ENCODE peak calls at places on chromosome 12, in four cellular contexts. N, A, M and R are unnamed samples.

GRCh38 chr12:752673-753400 is 458 bp downstream of the WNK1 start:
- DNase-seq in A (peak), N (no peak), M (peak), R (peak)

GRCh38 chr12:108815875-108816594 is 41.3 kb downstream of the SSH1 start:
- DNase-seq in N (no peak), M (no peak), A (no peak), R (no peak)

GRCh38 chr12:1282670-1283361 is 291.8 kb downstream of the ERC1 start:
- DNase-seq in A (no peak), M (no peak), N (no peak), R (no peak)

GRCh38 chr12:112937741-112938719 is at the start of gene OAS3:
- DNase-seq in M (peak), A (peak), N (peak), R (peak)

GRCh38 chr12:120783197-120783596 is 57.6 kb downstream of the ACADS start:
- DNase-seq in M (no peak), N (peak), A (no peak), R (no peak)

GRCh38 chr12:31033146-31033545 is 40.5 kb upstream of the DDX11 start:
- DNase-seq in A (no peak), N (no peak), M (no peak), R (no peak)

GRCh38 chr12:22275847-22276246 is 58.7 kb downstream of the ST8SIA1 start:
- DNase-seq in A (no peak), N (no peak), M (no peak), R (no peak)

GRCh38 chr12:116024769-116025168 is 252.7 kb downstream of the MED13L start:
- DNase-seq in A (no peak), M (no peak), N (no peak), R (no peak)

GRCh38 chr12:2284857-2285256 is 232.1 kb downstream of the CACNA1C start:
- DNase-seq in N (peak), A (peak), M (peak), R (peak)

GRCh38 chr12:120196363-120196762 is 1.8 kb upstream of the GCN1 start:
- DNase-seq in N (no peak), A (no peak), M (no peak), R (no peak)

GRCh38 chr12:106282457-106283097 is 20.0 kb upstream of the TCP11L2 start:
- DNase-seq in M (peak), A (peak), N (peak), R (peak)

GRCh38 chr12:14769837-14770494 is 33.3 kb downstream of the WBP11 start:
- DNase-seq in A (peak), N (peak), M (no peak), R (peak)

GRCh38 chr12:1059162-1059561 is 68.1 kb downstream of the ERC1 start:
- DNase-seq in A (no peak), N (no peak), M (no peak), R (no peak)

GRCh38 chr12:54360717-54361456 is 3.4 kb downstream of the GPR84 start:
- DNase-seq in M (peak), N (peak), A (peak), R (peak)

GRCh38 chr12:49893753-49894752 is 9.6 kb downstream of the FAIM2 start:
- DNase-seq in A (no peak), M (no peak), N (no peak), R (no peak)

GRCh38 chr12:126627596-126627995 is 1562.4 kb downstream of the AACS start:
- DNase-seq in A (no peak), M (no peak), N (no peak), R (no peak)

GRCh38 chr12:122111070-122111750 is 32.7 kb downstream of the MLXIP start:
- DNase-seq in A (no peak), M (no peak), N (no peak), R (no peak)

GRCh38 chr12:38116968-38117367 is 199.6 kb upstream of the ALG10B start:
- DNase-seq in N (no peak), M (no peak), A (no peak), R (no peak)

GRCh38 chr12:51847830-51848727 is at the start of gene FIGNL2:
- DNase-seq in M (peak), N (no peak), A (peak), R (peak)

GRCh38 chr12:29073631-29074239 is 75.3 kb upstream of the FAR2 start:
- DNase-seq in A (no peak), N (peak), M (peak), R (no peak)

GRCh38 chr12:82182601-82183000 is 175.6 kb downstream of the CCDC59 start:
- DNase-seq in A (no peak), N (no peak), M (no peak), R (no peak)

GRCh38 chr12:98483621-98484455 is 31.6 kb upstream of the TMPO start:
- DNase-seq in N (no peak), A (no peak), M (no peak), R (no peak)

GRCh38 chr12:132397934-132398385 is 68.6 kb upstream of the GALNT9 start:
- DNase-seq in M (no peak), N (no peak), A (peak), R (no peak)

GRCh38 chr12:49956663-49957569 is 4.8 kb upstream of the AQP5 start:
- DNase-seq in N (no peak), M (no peak), A (no peak), R (no peak)

GRCh38 chr12:20757-21156 is 45.8 kb upstream of the IQSEC3 start:
- DNase-seq in A (no peak), N (peak), M (no peak), R (no peak)

GRCh38 chr12:81294325-81295190 is 216.7 kb downstream of the ACSS3 start:
- DNase-seq in N (no peak), A (no peak), M (no peak), R (no peak)

GRCh38 chr12:57459750-57460400 is at the start of gene GLI1:
- DNase-seq in A (no peak), N (no peak), M (peak), R (peak)

GRCh38 chr12:24078318-24078765 is 128.9 kb upstream of the SOX5 start:
- DNase-seq in A (no peak), M (no peak), N (peak), R (no peak)

GRCh38 chr12:123242083-123242904 is 9.1 kb downstream of the MTRFR start:
- DNase-seq in A (no peak), N (no peak), M (no peak), R (no peak)
- TF ChIP-seq JUN in A (no peak), N (no peak), M (no peak), R (no peak)

DNA sequence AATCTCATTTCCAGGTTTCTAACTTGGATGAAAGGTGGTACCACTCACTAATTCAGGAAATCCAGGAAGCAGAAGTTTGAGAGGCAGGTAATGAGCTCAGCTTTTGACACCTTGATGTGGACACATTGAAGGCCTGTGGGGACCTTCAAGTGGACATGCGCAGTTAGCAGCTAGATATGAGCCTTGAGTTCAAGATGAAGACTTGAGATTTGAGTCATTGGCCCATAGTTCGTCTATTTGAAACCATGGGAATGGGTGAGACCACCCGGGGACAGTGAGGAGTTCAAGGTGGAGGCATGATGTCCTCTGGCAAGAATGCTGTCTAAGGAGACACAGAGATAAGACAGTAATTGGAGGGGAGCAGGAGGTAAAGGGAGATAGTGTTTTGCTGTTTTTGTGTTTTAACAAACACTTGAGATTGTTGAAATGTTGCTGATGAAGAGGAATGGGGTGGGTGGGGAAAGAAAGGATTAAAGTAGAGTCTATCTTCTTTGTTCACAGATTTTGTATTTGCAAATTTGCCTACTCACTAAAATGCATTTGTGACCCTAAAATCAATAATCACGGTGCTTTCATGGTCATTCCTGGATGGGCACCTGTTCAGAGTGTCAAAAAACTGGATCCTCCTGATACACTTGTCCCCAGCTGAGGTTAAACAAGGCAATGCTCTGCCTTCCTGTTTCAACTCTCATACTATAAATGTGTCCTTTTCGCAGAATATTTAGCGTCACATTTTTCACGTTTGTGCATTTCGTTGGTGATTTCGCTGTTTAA is 69.5 kb upstream of the PLXNC1 start:
- DNase-seq in M (no peak), N (no peak), A (no peak), R (no peak)
- TF ChIP-seq ATF2 in M (no peak), N (no peak), A (no peak), R (no peak)

DNA sequence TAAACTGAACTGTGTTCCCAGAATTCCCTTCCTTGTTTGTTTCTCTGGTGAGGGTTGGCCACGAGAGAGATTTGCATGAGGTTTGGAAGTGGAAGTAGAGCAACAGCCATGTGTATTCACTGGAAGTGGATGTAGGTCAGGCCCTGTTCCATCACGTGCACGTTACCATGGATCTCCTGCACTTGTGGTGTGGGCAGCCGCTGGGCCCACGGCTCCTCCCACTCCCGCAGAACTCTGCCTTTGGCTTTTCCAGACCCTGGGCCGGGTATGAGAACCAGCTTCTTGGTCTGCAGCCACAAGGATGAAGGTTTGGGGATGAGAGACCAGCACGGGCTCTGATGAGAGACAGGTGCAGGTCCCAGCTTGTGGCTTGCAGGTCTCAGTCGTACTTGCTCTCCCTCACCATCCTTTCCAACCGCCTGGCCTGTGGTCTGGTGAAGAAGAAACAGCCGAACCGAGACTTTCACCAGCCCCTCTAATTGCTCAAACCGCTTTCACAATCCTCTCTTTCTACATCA is 94.9 kb downstream of the DUSP16 start:
- DNase-seq in N (no peak), M (no peak), A (no peak), R (no peak)
- TF ChIP-seq JUN in N (no peak), M (no peak), A (no peak), R (no peak)

GRCh38 chr12:26088999-26089398 is 35.8 kb downstream of the BHLHE41 start:
- DNase-seq in M (no peak), A (no peak), N (no peak), R (no peak)
- TF ChIP-seq ATF2 in M (no peak), A (no peak), N (no peak), R (no peak)

GRCh38 chr12:117835113-117835512 is 133.7 kb downstream of the KSR2 start:
- DNase-seq in N (no peak), M (no peak), A (no peak), R (no peak)

GRCh38 chr12:117836476-117836875 is 132.3 kb downstream of the KSR2 start:
- DNase-seq in A (no peak), N (no peak), M (no peak), R (no peak)

GRCh38 chr12:117830471-117830870 is 138.3 kb downstream of the KSR2 start:
- DNase-seq in A (no peak), M (no peak), N (no peak), R (no peak)

GRCh38 chr12:117829108-117829507 is 139.7 kb downstream of the KSR2 start:
- DNase-seq in A (no peak), M (no peak), N (no peak), R (no peak)

GRCh38 chr12:117832459-117833457 is 136.0 kb downstream of the KSR2 start:
- DNase-seq in N (no peak), M (no peak), A (no peak), R (no peak)
- TF ChIP-seq JUN in N (no peak), M (no peak), A (no peak), R (no peak)

DNA sequence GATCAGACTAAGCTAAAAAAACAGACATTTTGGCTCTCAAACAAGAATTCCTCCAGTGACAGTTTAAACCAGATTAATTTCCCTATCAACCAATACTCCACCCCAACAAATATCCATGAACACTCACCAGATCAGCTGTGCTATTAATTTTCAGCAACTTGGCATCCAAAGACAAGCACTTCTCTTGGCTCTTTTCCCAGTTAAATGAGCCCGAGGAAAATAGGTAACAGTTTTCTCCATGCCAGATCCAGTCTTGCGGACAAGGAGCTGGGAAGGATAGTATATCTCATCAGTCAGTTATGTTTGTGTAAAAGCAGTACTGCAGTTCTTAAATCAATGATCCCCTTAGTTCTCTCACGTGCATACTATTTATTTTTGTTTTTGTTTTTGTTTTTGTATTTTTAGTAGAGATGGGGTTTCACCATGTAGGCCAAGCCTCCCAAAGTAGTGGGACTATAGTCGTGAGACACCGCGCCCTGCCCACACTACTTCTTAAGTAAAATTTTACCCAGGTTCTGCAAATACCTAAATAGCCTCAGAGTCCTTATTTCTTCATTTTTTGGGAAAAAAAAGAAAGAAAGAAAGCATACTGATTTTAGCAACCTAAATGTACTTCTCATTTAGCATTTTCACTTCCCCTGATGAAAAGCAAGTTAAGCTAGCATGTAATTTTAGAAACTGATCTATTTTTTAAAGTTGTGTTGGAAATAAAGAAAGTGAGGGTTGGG is 11.1 kb downstream of the OLR1 start:
- DNase-seq in A (no peak), M (no peak), N (no peak), R (no peak)
- TF ChIP-seq ATF2 in A (no peak), M (no peak), N (no peak), R (no peak)